ENCODE peak calls at places on chromosomes 13 and 19, in eight cellular contexts. A is activated CD8-positive, alpha-beta T cell treated with anti-CD3 and anti-CD28 coated beads for 36 hours; G is progenitor cell of endocrine pancreas; V is OCI-LY7; D is Peyer's patch; Q is neural crest cell; U is left lung; R is uterus. J is an unnamed sample.

GRCh38 chr13:85828094-85828684 is 29.0 kb upstream of the SLITRK6 start:
- DNase-seq in Q (no peak), R (no peak), G (no peak), U (no peak), D (no peak), A (no peak), V (peak), J (no peak)

GRCh38 chr13:44649118-44649455 is 73.0 kb upstream of the TSC22D1 start:
- DNase-seq in D (no peak), V (no peak), G (no peak), Q (no peak), U (no peak), R (no peak), A (peak), J (no peak)

GRCh38 chr13:59746291-59746962 is 417.3 kb downstream of the DIAPH3 start:
- DNase-seq in D (no peak), Q (no peak), R (no peak), G (no peak), U (no peak), V (no peak), A (no peak), J (no peak)

GRCh38 chr13:36088001-36088400 is 43.2 kb downstream of the DCLK1 start:
- DNase-seq in R (no peak), Q (no peak), U (no peak), V (no peak), A (no peak), D (no peak), G (no peak), J (no peak)

GRCh38 chr13:42533336-42533591 is 40.7 kb upstream of the TNFSF11 start:
- DNase-seq in A (no peak), D (no peak), V (no peak), R (no peak), Q (no peak), G (no peak), U (no peak), J (no peak)

GRCh38 chr19:46373573-46374359 is 26.9 kb downstream of the PPP5C start:
- DNase-seq in V (no peak), R (no peak), Q (no peak), D (no peak), U (peak), A (no peak), G (peak), J (no peak)

GRCh38 chr13:40667622-40667978 is 1.2 kb upstream of the FOXO1 start:
- DNase-seq in U (no peak), G (no peak), V (no peak), D (peak), R (peak), Q (no peak), A (peak), J (no peak)

GRCh38 chr13:26500618-26501320 is 56.7 kb upstream of the WASF3 start:
- DNase-seq in G (no peak), A (no peak), R (no peak), V (no peak), U (no peak), Q (no peak), D (no peak), J (no peak)

GRCh38 chr19:55092423-55093318 is 17.0 kb downstream of the EPS8L1 start:
- DNase-seq in Q (no peak), A (no peak), V (no peak), R (no peak), U (no peak), G (no peak), D (no peak), J (no peak)

GRCh38 chr13:86584301-86584700 is 785.1 kb upstream of the SLITRK6 start:
- DNase-seq in Q (no peak), G (no peak), R (no peak), A (no peak), D (no peak), V (no peak), U (no peak), J (no peak)

GRCh38 chr19:21604941-21605548 is 99.6 kb downstream of the ZNF429 start:
- DNase-seq in V (no peak), A (no peak), D (no peak), G (no peak), U (no peak), Q (no peak), R (peak), J (peak)

GRCh38 chr19:57978586-57979289 is 4.4 kb upstream of the C19orf18 start:
- DNase-seq in R (no peak), U (no peak), Q (no peak), V (no peak), D (no peak), A (no peak), G (no peak), J (no peak)

GRCh38 chr19:17488593-17489391 is 18.5 kb downstream of the SLC27A1 start:
- DNase-seq in A (peak), Q (peak), G (peak), R (peak), D (peak), U (peak), V (peak), J (no peak)

GRCh38 chr13:103638706-103639105 is 572.5 kb upstream of the SLC10A2 start:
- DNase-seq in A (no peak), V (no peak), U (no peak), R (no peak), D (no peak), G (no peak), Q (no peak), J (no peak)

GRCh38 chr13:57624565-57625435 is 6.7 kb upstream of the PCDH17 start:
- DNase-seq in Q (peak), V (peak), G (peak), D (no peak), A (peak), R (no peak), U (no peak), J (no peak)

GRCh38 chr13:80131204-80131603 is 209.7 kb downstream of the SPRY2 start:
- DNase-seq in R (peak), G (peak), A (no peak), Q (peak), U (peak), D (peak), V (no peak), J (no peak)

GRCh38 chr13:35796627-35797026 is 320.1 kb upstream of the MAB21L1 start:
- DNase-seq in A (no peak), D (no peak), R (no peak), Q (no peak), V (no peak), U (no peak), G (no peak), J (no peak)

GRCh38 chr19:3780786-3781304 is 5.3 kb downstream of the MATK start:
- DNase-seq in G (no peak), A (no peak), Q (no peak), D (no peak), R (no peak), U (no peak), V (no peak), J (no peak)

GRCh38 chr13:108902557-108903155 is 273.2 kb downstream of the MYO16 start:
- DNase-seq in V (no peak), U (no peak), G (no peak), A (no peak), R (no peak), D (no peak), Q (no peak), J (no peak)

GRCh38 chr19:16041571-16042386 is 34.5 kb upstream of the TPM4 start:
- DNase-seq in R (peak), V (peak), A (peak), G (peak), U (peak), D (peak), Q (peak), J (peak)

GRCh38 chr13:63351533-63351932 is 1935.9 kb upstream of the PCDH20 start:
- DNase-seq in U (no peak), A (no peak), G (no peak), Q (no peak), V (no peak), D (no peak), R (no peak), J (no peak)

GRCh38 chr19:10929402-10929794 is 787 bp downstream of the TIMM29 start:
- DNase-seq in U (no peak), Q (no peak), G (no peak), D (no peak), R (no peak), A (peak), V (no peak), J (no peak)

GRCh38 chr19:58519087-58519354 is 589 bp downstream of the ZBTB45 start:
- DNase-seq in U (peak), G (peak), R (peak), D (peak), A (peak), V (peak), Q (peak), J (no peak)

GRCh38 chr19:39362682-39363657 is 20.7 kb downstream of the SAMD4B start:
- DNase-seq in V (no peak), A (no peak), R (no peak), D (no peak), U (no peak), G (no peak), Q (no peak), J (no peak)

GRCh38 chr19:53537523-53538377 is at the start of gene ZNF331:
- DNase-seq in V (peak), G (peak), Q (peak), U (peak), A (peak), D (peak), R (peak), J (no peak)

GRCh38 chr13:40215311-40215710 is 451.1 kb downstream of the FOXO1 start:
- DNase-seq in U (no peak), R (no peak), Q (no peak), A (no peak), G (no peak), D (no peak), V (no peak), J (no peak)

GRCh38 chr13:43730642-43731041 is 56.1 kb downstream of the ENOX1 start:
- DNase-seq in U (no peak), A (no peak), V (no peak), R (no peak), Q (no peak), D (no peak), G (no peak), J (no peak)

GRCh38 chr19:1646931-1647663 is 5.3 kb downstream of the TCF3 start:
- DNase-seq in D (peak), G (no peak), A (no peak), U (no peak), R (no peak), Q (no peak), V (peak), J (peak)

GRCh38 chr19:36707134-36707533 is 19.7 kb downstream of the ZNF567 start:
- DNase-seq in Q (no peak), A (no peak), D (no peak), V (no peak), G (no peak), R (no peak), U (no peak), J (no peak)

GRCh38 chr19:17720487-17720839 is 1.2 kb downstream of the MAP1S start:
- DNase-seq in G (no peak), A (peak), U (no peak), R (no peak), V (no peak), D (no peak), Q (no peak), J (no peak)

GRCh38 chr13:111031531-111031961 is 83.6 kb upstream of the ARHGEF7 start:
- DNase-seq in G (no peak), A (peak), Q (no peak), U (no peak), D (no peak), R (no peak), V (no peak), J (no peak)

GRCh38 chr13:72689181-72689696 is 38.2 kb downstream of the MZT1 start:
- DNase-seq in Q (no peak), A (no peak), V (no peak), G (no peak), R (no peak), D (no peak), U (no peak), J (no peak)

GRCh38 chr13:81001828-81002385 is 661.0 kb upstream of the SPRY2 start:
- DNase-seq in D (no peak), U (no peak), R (no peak), G (no peak), Q (no peak), V (no peak), A (no peak), J (no peak)

GRCh38 chr13:26458196-26458734 is 99.2 kb upstream of the WASF3 start:
- DNase-seq in G (no peak), D (no peak), V (no peak), U (no peak), Q (no peak), A (no peak), R (no peak), J (no peak)

GRCh38 chr19:8596168-8596567 is 14.3 kb downstream of the ADAMTS10 start:
- DNase-seq in A (no peak), U (no peak), V (no peak), D (no peak), R (no peak), G (no peak), Q (no peak), J (no peak)

GRCh38 chr19:29576761-29577661 is 29.1 kb upstream of the POP4 start:
- DNase-seq in U (no peak), R (no peak), D (no peak), G (no peak), Q (no peak), A (peak), V (no peak), J (no peak)

GRCh38 chr13:66714795-66715194 is 515.3 kb downstream of the PCDH9 start:
- DNase-seq in U (no peak), V (no peak), A (no peak), Q (no peak), D (no peak), R (no peak), G (no peak), J (no peak)
- TF ChIP-seq CTCF in U (no peak), V (peak), A (no peak), Q (peak), D (no peak), R (no peak), G (peak), J (peak)

GRCh38 chr13:99658266-99658991 is 157.2 kb downstream of the TM9SF2 start:
- DNase-seq in V (no peak), U (peak), A (peak), Q (peak), G (peak), D (peak), R (peak), J (no peak)
- TF ChIP-seq CTCF in V (peak), U (no peak), A (no peak), Q (peak), G (peak), D (no peak), R (peak), J (peak)

GRCh38 chr13:30804474-30804873 is 69.1 kb downstream of the ALOX5AP start:
- DNase-seq in A (no peak), U (no peak), G (no peak), Q (no peak), D (no peak), R (no peak), V (no peak), J (no peak)
- TF ChIP-seq CTCF in A (no peak), U (no peak), G (no peak), Q (no peak), D (no peak), R (no peak), V (no peak), J (no peak)

GRCh38 chr19:40559394-40559793 is 17.3 kb upstream of the SHKBP1 start:
- DNase-seq in G (no peak), A (no peak), D (no peak), V (no peak), Q (no peak), U (no peak), R (no peak), J (no peak)
- TF ChIP-seq CTCF in G (no peak), A (no peak), D (no peak), V (no peak), Q (no peak), U (no peak), R (no peak), J (no peak)

DNA sequence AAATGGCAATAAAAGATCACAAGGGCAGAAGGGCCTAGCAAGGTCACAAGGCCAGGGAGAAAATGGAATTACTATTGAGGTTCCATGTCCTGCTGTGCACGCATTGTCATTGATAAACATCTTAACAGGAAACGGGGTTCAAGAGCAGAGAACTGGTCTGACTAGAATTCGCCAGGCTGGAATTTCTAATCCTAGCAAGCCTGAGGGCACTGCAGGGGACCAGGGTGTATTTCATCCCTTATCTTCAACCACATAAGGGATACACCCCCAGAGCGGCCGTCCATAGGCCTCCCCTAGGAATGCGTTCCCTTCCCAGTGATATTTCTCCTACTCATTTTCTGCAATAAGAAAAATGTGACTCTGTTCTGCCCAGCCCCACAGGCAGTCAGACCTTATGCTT is 19.5 kb downstream of the ERICH4 start:
- DNase-seq in Q (no peak), U (no peak), G (no peak), D (no peak), V (no peak), R (no peak), A (no peak), J (no peak)
- TF ChIP-seq CTCF in Q (no peak), U (no peak), G (no peak), D (no peak), V (no peak), R (no peak), A (no peak), J (no peak)

DNA sequence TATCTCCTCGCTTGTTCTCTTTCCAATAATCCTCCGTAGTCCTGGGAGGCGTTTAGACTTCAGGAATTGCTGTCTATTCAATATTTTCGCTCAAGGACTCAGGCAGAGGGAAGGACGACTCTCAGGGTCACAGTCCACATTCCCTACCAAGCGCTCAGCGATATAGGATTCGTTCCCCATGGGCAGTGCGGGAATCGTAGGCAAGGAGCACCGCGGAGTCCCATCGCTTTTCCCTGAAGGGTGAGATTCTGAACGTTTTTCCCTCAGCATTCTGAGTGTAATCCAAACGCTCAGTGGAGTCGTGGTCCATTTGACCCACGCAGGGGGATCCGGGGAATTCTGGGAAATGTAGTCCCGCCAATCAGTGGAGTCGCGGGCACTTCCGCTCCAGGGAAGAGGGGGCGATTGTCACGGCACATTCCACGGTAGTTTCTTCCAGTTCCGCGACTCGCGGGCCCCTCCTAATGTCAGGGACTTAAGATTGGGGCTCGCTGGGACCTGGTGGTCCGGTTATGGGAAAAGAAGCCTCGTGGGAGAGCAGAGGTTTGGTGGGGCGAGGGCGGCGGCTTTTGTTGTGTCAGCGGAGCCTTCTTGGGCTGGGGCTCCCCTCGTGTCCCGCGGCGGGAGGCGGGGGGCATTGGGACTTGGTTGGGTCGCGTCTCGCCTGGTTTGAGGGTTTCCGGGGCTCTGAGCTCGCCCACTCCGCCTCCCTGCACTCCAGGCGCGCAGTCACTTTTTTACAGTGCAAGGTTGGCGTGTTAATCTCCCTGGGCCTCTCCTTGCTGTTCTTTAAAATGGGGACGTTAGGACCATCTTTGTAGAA is at the start of gene ZNF234:
- DNase-seq in G (peak), D (peak), Q (peak), U (peak), R (peak), A (peak), V (no peak), J (peak)
- TF ChIP-seq CTCF in G (no peak), D (no peak), Q (no peak), U (no peak), R (no peak), A (no peak), V (no peak), J (no peak)

GRCh38 chr19:6048808-6049405 is 61.4 kb downstream of the RFX2 start:
- DNase-seq in G (peak), Q (peak), U (peak), R (peak), V (peak), A (peak), D (peak), J (peak)
- TF ChIP-seq CTCF in G (peak), Q (peak), U (peak), R (peak), V (peak), A (peak), D (peak), J (peak)

DNA sequence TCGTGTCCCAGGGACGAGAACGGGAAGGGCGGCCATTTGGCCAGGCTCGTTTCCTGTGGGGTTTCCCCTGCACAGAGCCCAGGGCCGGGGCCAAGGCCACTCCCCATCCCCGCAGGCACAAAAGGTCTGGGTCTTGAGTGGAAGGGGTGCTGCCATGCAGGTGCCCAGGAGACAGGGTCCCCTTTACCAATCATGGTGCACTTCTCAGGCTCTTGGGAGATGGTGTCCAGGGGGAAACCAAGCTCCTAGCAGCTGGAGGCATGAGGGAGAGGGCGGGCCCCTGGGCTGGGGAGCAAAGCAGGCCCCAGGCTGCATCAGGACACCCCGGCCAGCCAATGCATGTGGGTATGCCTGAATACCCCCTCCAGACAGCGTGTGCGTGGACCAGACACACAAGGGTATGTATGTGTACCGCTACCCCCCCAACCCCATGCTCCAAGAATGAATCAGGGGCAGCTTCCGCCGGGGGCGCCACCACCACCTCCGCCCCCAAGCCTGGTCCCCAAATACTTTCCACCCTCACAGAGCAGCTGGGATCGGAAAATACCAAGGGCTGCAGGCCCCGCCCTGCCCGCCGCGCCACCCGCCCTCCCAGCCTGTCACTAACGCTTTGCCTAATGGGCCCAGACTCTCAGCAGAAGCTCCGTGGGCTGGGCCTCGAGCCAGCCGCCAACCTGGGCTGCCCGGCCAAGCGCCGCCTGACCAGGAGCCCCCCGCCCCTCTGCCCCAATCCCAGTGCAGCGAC is 37.6 kb upstream of the NANOS3 start:
- DNase-seq in R (peak), V (peak), A (peak), D (peak), G (no peak), U (peak), Q (no peak), J (no peak)
- TF ChIP-seq CTCF in R (no peak), V (peak), A (no peak), D (peak), G (no peak), U (no peak), Q (no peak), J (no peak)